ENCODE peak calls at places on chromosome 7, in seven cellular contexts. R is neural crest cell; A is AG04450; T is ACHN; C is mucosa of descending colon; X is stimulated activated CD8-positive, alpha-beta memory T cell treated with anti-CD3 and anti-CD28 coated beads, Interleukin-4, amount 100 ng/mL, for 4 hours; H is stimulated activated naive CD8-positive, alpha-beta T cell treated with anti-CD3 and anti-CD28 coated beads, Interleukin-15, Interleukin-2, amounts not matched to agents 100 U/mL and 50 U/mL, for 24 hours. U is an unnamed sample.

GRCh38 chr7:114086906-114087651 is 168.3 kb upstream of the PPP1R3A start:
- DNase-seq in R (peak; percentile 6), A (no peak), T (peak; percentile 35), C (peak; percentile 53), X (no peak), H (peak; percentile 3), U (peak; percentile 50)

GRCh38 chr7:38833329-38833728 is 75.7 kb downstream of the VPS41 start:
- DNase-seq in R (no peak), A (no peak), T (no peak), C (no peak), X (no peak), H (no peak), U (no peak)

GRCh38 chr7:85454904-85455303 is 268.0 kb upstream of the SEMA3D start:
- DNase-seq in R (no peak), A (no peak), T (no peak), C (no peak), X (no peak), H (no peak), U (no peak)

GRCh38 chr7:27329917-27330316 is 87.3 kb downstream of the EVX1 start:
- DNase-seq in R (no peak), A (no peak), T (no peak), C (no peak), X (no peak), H (no peak), U (peak; percentile 40)

GRCh38 chr7:388023-388355 is 98.0 kb downstream of the FOXL3 start:
- DNase-seq in R (no peak), A (no peak), T (no peak), C (no peak), X (no peak), H (no peak), U (no peak)

GRCh38 chr7:100027197-100027596 is 11.8 kb downstream of the ZKSCAN1 start:
- DNase-seq in R (no peak), A (no peak), T (no peak), C (no peak), X (no peak), H (no peak), U (no peak)

GRCh38 chr7:141227454-141227853 is 153.6 kb downstream of the TMEM178B start:
- DNase-seq in R (no peak), A (no peak), T (no peak), C (no peak), X (no peak), H (no peak), U (no peak)

GRCh38 chr7:36746347-36746746 is 22.1 kb upstream of the AOAH start:
- DNase-seq in R (no peak), A (no peak), T (no peak), C (no peak), X (no peak), H (no peak), U (no peak)

GRCh38 chr7:128790297-128791037 is 1.3 kb upstream of the CCDC136 start:
- DNase-seq in R (peak; percentile 48), A (no peak), T (no peak), C (no peak), X (no peak), H (no peak), U (no peak)

GRCh38 chr7:98879198-98879988 is 1.1 kb downstream of the TRRAP start:
- DNase-seq in R (no peak), A (no peak), T (peak; percentile 48), C (no peak), X (peak; percentile 24), H (peak; percentile 60), U (peak; percentile 52)

GRCh38 chr7:111029574-111030357 is 61.2 kb upstream of the LRRN3 start:
- DNase-seq in R (no peak), A (no peak), T (no peak), C (no peak), X (no peak), H (peak; percentile 51), U (no peak)

GRCh38 chr7:25656581-25657026 is 428.3 kb upstream of the NPVF start:
- DNase-seq in R (no peak), A (no peak), T (no peak), C (no peak), X (no peak), H (no peak), U (no peak)

GRCh38 chr7:72622532-72622931 is 205.5 kb downstream of the TYW1B start:
- DNase-seq in R (no peak), A (no peak), T (no peak), C (no peak), X (no peak), H (no peak), U (no peak)

GRCh38 chr7:73316521-73316920 is 7.9 kb upstream of the NSUN5 start:
- DNase-seq in R (no peak), A (no peak), T (no peak), C (no peak), X (no peak), H (no peak), U (no peak)

GRCh38 chr7:1893025-1893424 is 222.9 kb downstream of the ELFN1 start:
- DNase-seq in R (no peak), A (no peak), T (no peak), C (no peak), X (no peak), H (no peak), U (no peak)

GRCh38 chr7:17299477-17299991 is 1.1 kb downstream of the AHR start:
- DNase-seq in R (no peak), A (no peak), T (peak; percentile 56), C (no peak), X (no peak), H (peak; percentile 7), U (peak; percentile 9)

GRCh38 chr7:50595538-50596102 is 30.4 kb upstream of the DDC start:
- DNase-seq in R (peak; percentile 23), A (peak; percentile 3), T (peak; percentile 53), C (no peak), X (no peak), H (no peak), U (peak; percentile 73)

GRCh38 chr7:22110227-22110839 is 164.6 kb upstream of the CDCA7L start:
- DNase-seq in R (peak; percentile 70), A (peak; percentile 70), T (peak; percentile 84), C (no peak), X (no peak), H (peak; percentile 60), U (peak; percentile 74)

GRCh38 chr7:424301-424935 is 95.2 kb downstream of the PDGFA start:
- DNase-seq in R (no peak), A (no peak), T (no peak), C (peak; percentile 29), X (no peak), H (no peak), U (no peak)

GRCh38 chr7:109745677-109746410 is 1176.2 kb downstream of the DNAJB9 start:
- DNase-seq in R (no peak), A (no peak), T (no peak), C (no peak), X (no peak), H (no peak), U (no peak)

GRCh38 chr7:76316984-76317781 is 14.7 kb downstream of the HSPB1 start:
- DNase-seq in R (no peak), A (no peak), T (no peak), C (peak; percentile 64), X (no peak), H (no peak), U (no peak)

GRCh38 chr7:79622781-79623180 is 169.3 kb upstream of the MAGI2 start:
- DNase-seq in R (no peak), A (no peak), T (no peak), C (no peak), X (no peak), H (no peak), U (no peak)

GRCh38 chr7:1229334-1229935 is 3.2 kb upstream of the UNCX start:
- DNase-seq in R (no peak), A (no peak), T (no peak), C (no peak), X (no peak), H (no peak), U (no peak)

GRCh38 chr7:99928994-99929729 is at the start of gene GJC3:
- DNase-seq in R (peak; percentile 46), A (no peak), T (peak; percentile 80), C (peak; percentile 63), X (no peak), H (peak; percentile 53), U (peak; percentile 35)

GRCh38 chr7:66628361-66629221 is at the start of gene KCTD7:
- DNase-seq in R (peak; percentile 89), A (peak; percentile 96), T (peak; percentile 99), C (peak; percentile 99), X (peak; percentile 91), H (peak; percentile 97), U (peak; percentile 100)

GRCh38 chr7:77282897-77283296 is 83.3 kb upstream of the FGL2 start:
- DNase-seq in R (no peak), A (no peak), T (no peak), C (no peak), X (no peak), H (no peak), U (no peak)